ENCODE peak calls at places on chromosomes 6 and 20, in ten cellular contexts. S is astrocyte of the spinal cord, Y is adrenal gland, Q is HFFc6, V is HCT116, B is Panc1, R is GM06990, C is tibial artery, A is GM20000, I is left ventricle myocardium inferior. J is an unnamed sample.

GRCh38 chr6:37182736-37183590 is 13.0 kb downstream of the PIM1 start:
- DNase-seq in S (no peak), Y (peak), Q (no peak), V (no peak), B (no peak), R (peak), C (no peak), A (peak), I (no peak), J (peak)

GRCh38 chr6:138410048-138410735 is 6.2 kb downstream of the HEBP2 start:
- DNase-seq in S (peak), Y (peak), Q (peak), V (no peak), B (no peak), R (no peak), C (no peak), A (no peak), I (no peak), J (no peak)

GRCh38 chr6:25318589-25318988 is 39.4 kb downstream of the CARMIL1 start:
- DNase-seq in S (no peak), Y (no peak), Q (no peak), V (no peak), B (no peak), R (no peak), C (no peak), A (no peak), I (peak), J (no peak)

GRCh38 chr6:14848019-14848418 is 397.9 kb upstream of the JARID2 start:
- DNase-seq in S (no peak), Y (no peak), Q (no peak), V (no peak), B (no peak), R (no peak), C (no peak), A (no peak), I (no peak), J (no peak)

GRCh38 chr6:52994789-52995078 is 350 bp downstream of the GSTA4 start:
- DNase-seq in S (no peak), Y (peak), Q (no peak), V (no peak), B (no peak), R (no peak), C (peak), A (peak), I (peak), J (peak)

GRCh38 chr20:44576297-44576696 is 6.1 kb upstream of the PKIG start:
- DNase-seq in S (peak), Y (no peak), Q (peak), V (no peak), B (no peak), R (no peak), C (no peak), A (peak), I (no peak), J (peak)

GRCh38 chr20:49637238-49637637 is 69.3 kb upstream of the PTGIS start:
- DNase-seq in S (no peak), Y (no peak), Q (no peak), V (no peak), B (no peak), R (no peak), C (no peak), A (no peak), I (no peak), J (no peak)

GRCh38 chr6:117911150-117911549 is 4.1 kb downstream of the SLC35F1 start:
- DNase-seq in S (no peak), Y (no peak), Q (no peak), V (no peak), B (no peak), R (no peak), C (no peak), A (no peak), I (no peak), J (no peak)

GRCh38 chr6:108363113-108363512 is 68.3 kb downstream of the AFG1L start:
- DNase-seq in S (no peak), Y (no peak), Q (no peak), V (no peak), B (no peak), R (no peak), C (no peak), A (no peak), I (no peak), J (no peak)

GRCh38 chr20:57671662-57672061 is 38.2 kb downstream of the PMEPA1 start:
- DNase-seq in S (no peak), Y (no peak), Q (no peak), V (no peak), B (no peak), R (no peak), C (no peak), A (no peak), I (no peak), J (no peak)

GRCh38 chr20:64038252-64038578 is 2.2 kb downstream of the C20orf204 start:
- DNase-seq in S (no peak), Y (no peak), Q (no peak), V (peak), B (no peak), R (no peak), C (no peak), A (no peak), I (no peak), J (peak)

GRCh38 chr20:64037199-64037497 is 1.2 kb downstream of the C20orf204 start:
- DNase-seq in S (no peak), Y (no peak), Q (no peak), V (no peak), B (no peak), R (no peak), C (no peak), A (no peak), I (no peak), J (no peak)

GRCh38 chr20:64037498-64038213 is 1.7 kb downstream of the C20orf204 start:
- DNase-seq in S (no peak), Y (no peak), Q (no peak), V (no peak), B (no peak), R (no peak), C (no peak), A (peak), I (no peak), J (peak)

GRCh38 chr20:64039293-64040160 is 3.5 kb downstream of the C20orf204 start:
- DNase-seq in S (no peak), Y (no peak), Q (no peak), V (no peak), B (no peak), R (no peak), C (no peak), A (no peak), I (no peak), J (no peak)

GRCh38 chr20:64038579-64039292 is 2.8 kb downstream of the C20orf204 start:
- DNase-seq in S (peak), Y (peak), Q (peak), V (peak), B (no peak), R (peak), C (peak), A (peak), I (peak), J (peak)
- TF ChIP-seq CTCF in S (peak), Y (peak), Q (peak), V (peak), B (peak), R (peak), C (peak), A (peak), I (peak), J (peak)

GRCh38 chr6:44002071-44002590 is 125.1 kb downstream of the MRPL14 start:
- DNase-seq in S (no peak), Y (no peak), Q (no peak), V (no peak), B (no peak), R (no peak), C (no peak), A (no peak), I (no peak), J (no peak)

GRCh38 chr6:44003345-44004061 is 123.7 kb downstream of the MRPL14 start:
- DNase-seq in S (no peak), Y (no peak), Q (no peak), V (no peak), B (no peak), R (peak), C (peak), A (peak), I (no peak), J (peak)

GRCh38 chr6:44004136-44004535 is 123.1 kb downstream of the MRPL14 start:
- DNase-seq in S (no peak), Y (no peak), Q (no peak), V (no peak), B (no peak), R (no peak), C (no peak), A (no peak), I (no peak), J (no peak)

GRCh38 chr6:44001318-44001868 is 125.9 kb downstream of the MRPL14 start:
- DNase-seq in S (no peak), Y (no peak), Q (no peak), V (peak), B (no peak), R (peak), C (peak), A (peak), I (no peak), J (peak)

DNA sequence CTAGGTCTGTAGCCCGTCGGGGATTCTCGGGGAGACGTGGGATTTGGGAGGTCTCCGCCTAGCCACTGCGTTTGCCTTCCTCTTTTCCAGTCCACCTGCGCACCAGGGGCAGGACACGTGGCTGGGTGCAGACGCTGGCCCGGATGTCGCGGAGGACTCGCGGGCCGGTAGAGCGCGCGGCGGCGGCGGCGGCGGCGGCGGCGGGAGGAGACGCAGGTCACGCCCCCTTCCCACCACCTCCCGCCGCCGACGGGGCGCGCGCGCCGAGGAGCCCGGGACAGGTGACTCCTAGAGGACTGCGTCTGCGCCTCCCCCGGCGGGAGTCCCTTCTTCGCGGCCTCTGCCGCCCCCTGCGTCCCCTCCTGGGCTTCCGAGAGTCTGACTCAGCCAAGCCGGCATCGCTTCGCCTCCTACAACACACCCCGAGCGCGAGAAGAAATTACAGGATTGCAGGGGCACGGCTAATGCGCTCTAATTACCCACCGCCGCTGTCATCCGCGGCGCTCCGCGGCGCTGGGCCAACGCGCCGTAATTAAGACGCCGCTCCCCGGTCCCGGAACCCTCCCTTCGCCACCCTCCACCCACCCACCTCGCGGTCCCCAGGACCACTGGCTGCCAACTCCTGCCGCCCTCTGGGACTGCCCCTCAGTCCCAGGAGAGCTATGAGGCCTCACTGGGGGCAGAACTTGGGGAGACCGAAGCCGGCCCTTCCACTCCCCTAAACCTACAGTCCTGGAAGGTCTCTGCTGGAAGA is 124.5 kb downstream of the MRPL14 start:
- DNase-seq in S (peak), Y (peak), Q (peak), V (no peak), B (no peak), R (peak), C (peak), A (peak), I (peak), J (peak)
- TF ChIP-seq CTCF in S (peak), Y (no peak), Q (peak), V (no peak), B (no peak), R (peak), C (no peak), A (peak), I (no peak), J (peak)

GRCh38 chr6:102701019-102701418 is 1307.5 kb downstream of the GRIK2 start:
- DNase-seq in S (no peak), Y (no peak), Q (no peak), V (no peak), B (no peak), R (no peak), C (no peak), A (no peak), I (no peak), J (no peak)
- TF ChIP-seq CTCF in S (no peak), Y (no peak), Q (no peak), V (peak), B (no peak), R (no peak), C (no peak), A (no peak), I (no peak), J (no peak)

DNA sequence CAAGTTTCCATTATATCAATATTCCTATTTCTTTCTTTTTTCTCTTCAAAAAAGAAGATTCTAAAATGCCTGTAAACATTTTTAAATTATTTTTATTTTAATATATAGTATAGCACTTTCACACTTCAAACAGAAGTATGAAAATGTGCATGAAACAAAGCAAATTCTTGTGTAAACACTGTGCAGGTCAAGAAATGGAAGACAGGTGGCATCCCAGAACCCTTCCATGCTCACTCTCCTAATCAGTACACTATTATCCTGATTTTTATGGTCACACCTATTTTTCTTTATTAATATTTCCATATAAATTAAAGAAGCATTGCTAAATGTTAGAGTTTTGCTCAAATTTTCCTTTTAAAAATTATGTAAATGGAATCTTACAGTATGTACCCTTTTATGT is 561.6 kb upstream of the RNF217 start:
- DNase-seq in S (no peak), Y (no peak), Q (no peak), V (no peak), B (no peak), R (no peak), C (no peak), A (no peak), I (no peak), J (no peak)
- TF ChIP-seq CTCF in S (peak), Y (no peak), Q (no peak), V (no peak), B (peak), R (no peak), C (no peak), A (no peak), I (no peak), J (no peak)

GRCh38 chr6:148528292-148528691 is 185.7 kb downstream of the SASH1 start:
- DNase-seq in S (no peak), Y (no peak), Q (no peak), V (no peak), B (no peak), R (no peak), C (no peak), A (no peak), I (no peak), J (no peak)
- TF ChIP-seq CTCF in S (peak), Y (no peak), Q (peak), V (no peak), B (no peak), R (no peak), C (no peak), A (no peak), I (no peak), J (no peak)